ENCODE peak calls at places on chromosome X, in four cellular contexts. X, Z, B and L are unnamed samples.

GRCh38 chrX:150254909-150255308 is 108.2 kb upstream of the MAMLD1 start:
- DNase-seq in X (no peak), Z (no peak), B (no peak), L (no peak)

GRCh38 chrX:1462596-1463251 is 10.0 kb upstream of the ASMTL start:
- DNase-seq in X (peak; percentile 76), Z (peak; percentile 92), B (no peak), L (no peak)

GRCh38 chrX:71143508-71143907 is 1.1 kb upstream of the NLGN3 start:
- DNase-seq in X (peak; percentile 30), Z (peak; percentile 23), B (no peak), L (no peak)

GRCh38 chrX:19040373-19040772 is 56.5 kb upstream of the PHKA2 start:
- DNase-seq in X (no peak), Z (no peak), B (no peak), L (no peak)

GRCh38 chrX:71053217-71053621 is 14.9 kb downstream of the SNX12 start:
- DNase-seq in X (peak; percentile 79), Z (peak; percentile 13), B (peak; percentile 33), L (no peak)

GRCh38 chrX:12142661-12143060 is 4.4 kb downstream of the FRMPD4 start:
- DNase-seq in X (no peak), Z (no peak), B (no peak), L (no peak)

GRCh38 chrX:148633509-148633908 is 133.1 kb downstream of the AFF2 start:
- DNase-seq in X (no peak), Z (no peak), B (no peak), L (peak; percentile 30)

GRCh38 chrX:38837389-38837788 is 36.1 kb downstream of the MID1IP1 start:
- DNase-seq in X (no peak), Z (no peak), B (no peak), L (no peak)

GRCh38 chrX:71171110-71171801 is 26.6 kb downstream of the NLGN3 start:
- DNase-seq in X (no peak), Z (no peak), B (no peak), L (no peak)

GRCh38 chrX:14922437-14922836 is 49.2 kb downstream of the MOSPD2 start:
- DNase-seq in X (peak; percentile 87), Z (peak; percentile 94), B (no peak), L (no peak)

GRCh38 chrX:72029473-72030411 is 102.0 kb downstream of the RTL5 start:
- DNase-seq in X (peak; percentile 73), Z (peak; percentile 93), B (no peak), L (no peak)

GRCh38 chrX:58025979-58026378 is 115.7 kb upstream of the ZXDA start:
- DNase-seq in X (peak; percentile 30), Z (peak; percentile 0), B (no peak), L (peak; percentile 5)

GRCh38 chrX:125137521-125137920 is 182.2 kb upstream of the TEX13C start:
- DNase-seq in X (no peak), Z (no peak), B (no peak), L (no peak)

GRCh38 chrX:9781941-9782340 is 4.3 kb upstream of the SHROOM2 start:
- DNase-seq in X (no peak), Z (no peak), B (no peak), L (no peak)

GRCh38 chrX:94058728-94059382 is 384.8 kb downstream of the FAM133A start:
- DNase-seq in X (peak; percentile 1), Z (no peak), B (no peak), L (peak; percentile 50)

GRCh38 chrX:16120431-16120830 is 2.9 kb upstream of the GRPR start:
- DNase-seq in X (no peak), Z (no peak), B (no peak), L (no peak)

GRCh38 chrX:48772602-48773001 is 11.1 kb downstream of the GLOD5 start:
- DNase-seq in X (no peak), Z (no peak), B (no peak), L (no peak)

GRCh38 chrX:55636109-55636508 is 12.9 kb downstream of the FOXR2 start:
- DNase-seq in X (no peak), Z (no peak), B (no peak), L (no peak)

GRCh38 chrX:40755291-40756249 is 20.2 kb upstream of the MED14 start:
- DNase-seq in X (peak; percentile 11), Z (peak; percentile 60), B (no peak), L (no peak)

GRCh38 chrX:150972450-150972849 is 10.7 kb upstream of the HMGB3 start:
- DNase-seq in X (no peak), Z (no peak), B (no peak), L (no peak)

GRCh38 chrX:70313503-70313902 is 23.6 kb downstream of the KIF4A start:
- DNase-seq in X (peak; percentile 48), Z (peak; percentile 77), B (no peak), L (no peak)

GRCh38 chrX:20254712-20255299 is 11.9 kb downstream of the RPS6KA3 start:
- DNase-seq in X (peak; percentile 40), Z (peak; percentile 60), B (no peak), L (no peak)

GRCh38 chrX:153640045-153640686 is 6.8 kb upstream of the DUSP9 start:
- DNase-seq in X (no peak), Z (no peak), B (no peak), L (no peak)

GRCh38 chrX:2691543-2692220 is 587 bp downstream of the CD99 start:
- DNase-seq in X (peak; percentile 50), Z (peak; percentile 47), B (no peak), L (no peak)

GRCh38 chrX:97882306-97882705 is 998.6 kb downstream of the RPA4 start:
- DNase-seq in X (no peak), Z (no peak), B (no peak), L (no peak)

GRCh38 chrX:116318672-116319071 is 117.7 kb upstream of the SLC6A14 start:
- DNase-seq in X (peak; percentile 13), Z (no peak), B (no peak), L (no peak)

GRCh38 chrX:104922206-104922621 is 298.3 kb downstream of the TEX13A start:
- DNase-seq in X (peak; percentile 71), Z (peak; percentile 54), B (peak; percentile 4), L (peak; percentile 34)

GRCh38 chrX:22634751-22635150 is 362.0 kb downstream of the CBLL2 start:
- DNase-seq in X (peak; percentile 58), Z (peak; percentile 61), B (no peak), L (no peak)

GRCh38 chrX:318739-319578 is at the start of gene GTPBP6:
- DNase-seq in X (peak; percentile 100), Z (peak; percentile 99), B (peak; percentile 86), L (no peak)

GRCh38 chrX:68498508-68499379 is at the start of gene YIPF6:
- DNase-seq in X (peak; percentile 71), Z (peak; percentile 70), B (peak; percentile 46), L (peak; percentile 48)

GRCh38 chrX:123590842-123591491 is 141.9 kb downstream of the THOC2 start:
- DNase-seq in X (peak; percentile 62), Z (peak; percentile 59), B (no peak), L (no peak)

GRCh38 chrX:150482537-150483217 is 85.7 kb upstream of the MTM1 start:
- DNase-seq in X (peak; percentile 63), Z (peak; percentile 83), B (no peak), L (no peak)

GRCh38 chrX:55715847-55716246 is 1.7 kb upstream of the RRAGB start:
- DNase-seq in X (no peak), Z (no peak), B (no peak), L (no peak)